ENCODE peak calls at places on chromosomes 3 and 15, in six cellular contexts. O is uterus, D is hepatic stellate cell, E is lower leg skin, W is iris pigment epithelial cell, M is AG08395. Z is an unnamed sample.

GRCh38 chr3:14337828-14338227 is 64.6 kb upstream of the SLC6A6 start:
- DNase-seq in O (no peak), D (no peak), E (no peak), W (no peak), M (no peak), Z (no peak)

GRCh38 chr3:123015596-123015995 is 12.0 kb downstream of the SEMA5B start:
- DNase-seq in O (no peak), D (no peak), E (no peak), W (no peak), M (no peak), Z (no peak)

GRCh38 chr3:170941551-170941950 is 33.1 kb upstream of the EIF5A2 start:
- DNase-seq in O (no peak), D (no peak), E (no peak), W (peak), M (no peak), Z (no peak)

GRCh38 chr3:172630316-172630715 is 80.6 kb downstream of the NCEH1 start:
- DNase-seq in O (no peak), D (no peak), E (no peak), W (no peak), M (peak), Z (no peak)

GRCh38 chr3:136473716-136474326 is 223.7 kb downstream of the PCCB start:
- DNase-seq in O (no peak), D (peak), E (no peak), W (peak), M (peak), Z (no peak)

GRCh38 chr15:31031471-31032064 is 40.1 kb upstream of the MTMR10 start:
- DNase-seq in O (no peak), D (no peak), E (no peak), W (peak), M (peak), Z (peak)

GRCh38 chr3:123723527-123724168 is 138.8 kb upstream of the HACD2 start:
- DNase-seq in O (peak), D (peak), E (peak), W (peak), M (peak), Z (peak)

GRCh38 chr3:181694805-181695660 is 16.7 kb upstream of the SOX2 start:
- DNase-seq in O (peak), D (no peak), E (no peak), W (no peak), M (no peak), Z (peak)

GRCh38 chr3:194312743-194313281 is 38.3 kb downstream of the CPN2 start:
- DNase-seq in O (peak), D (no peak), E (peak), W (peak), M (peak), Z (peak)

GRCh38 chr3:127748754-127749327 is 73.5 kb downstream of the MGLL start:
- DNase-seq in O (no peak), D (no peak), E (no peak), W (no peak), M (peak), Z (peak)

GRCh38 chr3:168093229-168093628 is 2.5 kb downstream of the GOLIM4 start:
- DNase-seq in O (no peak), D (no peak), E (no peak), W (no peak), M (no peak), Z (no peak)

GRCh38 chr3:9121366-9121765 is 128.1 kb downstream of the SRGAP3 start:
- DNase-seq in O (no peak), D (no peak), E (no peak), W (no peak), M (no peak), Z (no peak)

GRCh38 chr15:37093480-37094410 is 6.6 kb downstream of the MEIS2 start:
- DNase-seq in O (no peak), D (no peak), E (no peak), W (peak), M (peak), Z (no peak)

GRCh38 chr15:36468746-36469145 is 110.7 kb upstream of the CDIN1 start:
- DNase-seq in O (no peak), D (peak), E (no peak), W (peak), M (peak), Z (peak)

GRCh38 chr3:4722103-4722502 is 229.0 kb downstream of the ITPR1 start:
- DNase-seq in O (no peak), D (no peak), E (no peak), W (peak), M (peak), Z (peak)

GRCh38 chr15:65414841-65415621 is 7.7 kb downstream of the IGDCC4 start:
- DNase-seq in O (peak), D (no peak), E (no peak), W (peak), M (no peak), Z (no peak)

GRCh38 chr3:138154534-138154933 is 20.2 kb downstream of the DBR1 start:
- DNase-seq in O (no peak), D (no peak), E (no peak), W (no peak), M (no peak), Z (no peak)

GRCh38 chr3:15797600-15798303 is at the start of gene ANKRD28:
- DNase-seq in O (no peak), D (peak), E (peak), W (peak), M (peak), Z (peak)

GRCh38 chr3:40576431-40576830 is 51.7 kb downstream of the ZNF621 start:
- DNase-seq in O (no peak), D (no peak), E (no peak), W (no peak), M (no peak), Z (no peak)

GRCh38 chr15:77375133-77375532 is 44.8 kb downstream of the PEAK1 start:
- DNase-seq in O (no peak), D (no peak), E (no peak), W (no peak), M (no peak), Z (no peak)

GRCh38 chr15:56194035-56194434 is 49.6 kb downstream of the RFX7 start:
- DNase-seq in O (no peak), D (no peak), E (no peak), W (no peak), M (no peak), Z (no peak)

GRCh38 chr15:26644948-26645347 is 127.9 kb downstream of the GABRB3 start:
- DNase-seq in O (no peak), D (no peak), E (no peak), W (no peak), M (no peak), Z (no peak)

GRCh38 chr3:9183011-9183410 is 66.4 kb downstream of the SRGAP3 start:
- DNase-seq in O (no peak), D (no peak), E (no peak), W (no peak), M (no peak), Z (no peak)

GRCh38 chr3:94146455-94146854 is 83.6 kb downstream of the NSUN3 start:
- DNase-seq in O (no peak), D (no peak), E (no peak), W (no peak), M (no peak), Z (no peak)

GRCh38 chr3:24145981-24146822 is 201.1 kb downstream of the NR1D2 start:
- DNase-seq in O (no peak), D (peak), E (no peak), W (peak), M (peak), Z (peak)

GRCh38 chr15:78322243-78322642 is 17.9 kb upstream of the CRABP1 start:
- DNase-seq in O (no peak), D (no peak), E (no peak), W (peak), M (peak), Z (no peak)

GRCh38 chr3:17901893-17902292 is 159.5 kb upstream of the TBC1D5 start:
- DNase-seq in O (no peak), D (no peak), E (no peak), W (no peak), M (no peak), Z (no peak)

GRCh38 chr15:40918146-40918798 is 10.9 kb upstream of the DLL4 start:
- DNase-seq in O (no peak), D (no peak), E (no peak), W (no peak), M (no peak), Z (no peak)

GRCh38 chr3:188943591-188943990 is 228.2 kb upstream of the TPRG1 start:
- DNase-seq in O (no peak), D (no peak), E (no peak), W (no peak), M (no peak), Z (no peak)

GRCh38 chr3:46669191-46669999 is 24.1 kb downstream of the ALS2CL start:
- DNase-seq in O (no peak), D (peak), E (no peak), W (no peak), M (no peak), Z (no peak)

GRCh38 chr3:257826-258225 is 61.3 kb downstream of the CHL1 start:
- DNase-seq in O (no peak), D (no peak), E (no peak), W (no peak), M (no peak), Z (no peak)

GRCh38 chr15:88697276-88697675 is 58.5 kb downstream of the ISG20 start:
- DNase-seq in O (no peak), D (no peak), E (no peak), W (no peak), M (no peak), Z (no peak)

GRCh38 chr15:30885814-30886213 is 17.9 kb upstream of the FAN1 start:
- DNase-seq in O (no peak), D (no peak), E (no peak), W (peak), M (peak), Z (no peak)

GRCh38 chr3:13548696-13549512 is at the start of gene FBLN2:
- DNase-seq in O (peak), D (no peak), E (no peak), W (peak), M (peak), Z (peak)

GRCh38 chr3:10358309-10358980 is 37.5 kb upstream of the SEC13 start:
- DNase-seq in O (no peak), D (no peak), E (no peak), W (no peak), M (no peak), Z (no peak)

Z was measured in foreskin fibroblast.